ENCODE peak calls at places on chromosomes 16 and 17, in ten cellular contexts. I is CD4-positive, alpha-beta T cell; S is hypothalamus; N is HEK293T; T is COLO829; J is H9; X is dorsolateral prefrontal cortex; U is tibial nerve; G is activated T-helper 9 cell treated with anti-CD3 and anti-CD28 coated beads, Interleukin-2, amount 50 U/mL, for 16 hours; L is NCI-H524. K is an unnamed sample.

GRCh38 chr16:11610121-11610505 is 23.4 kb upstream of the LITAF start:
- DNase-seq in I (no peak), S (no peak), N (no peak), T (peak; percentile 83), J (no peak), X (no peak), U (no peak), G (no peak), L (no peak), K (no peak)

GRCh38 chr16:12508054-12508453 is 295.6 kb downstream of the CPPED1 start:
- DNase-seq in I (no peak), S (no peak), N (no peak), T (no peak), J (no peak), X (no peak), U (no peak), G (no peak), L (no peak), K (no peak)

GRCh38 chr17:45123930-45124796 is 8.2 kb downstream of the PLCD3 start:
- DNase-seq in I (no peak), S (no peak), N (no peak), T (peak; percentile 79), J (peak; percentile 75), X (no peak), U (no peak), G (no peak), L (no peak), K (peak; percentile 68)

GRCh38 chr17:12078791-12079190 is 58.1 kb downstream of the MAP2K4 start:
- DNase-seq in I (no peak), S (no peak), N (no peak), T (no peak), J (no peak), X (no peak), U (no peak), G (no peak), L (no peak), K (peak; percentile 75)

GRCh38 chr17:75047398-75048098 is 523 bp downstream of the KCTD2 start:
- DNase-seq in I (peak; percentile 44), S (no peak), N (no peak), T (no peak), J (no peak), X (peak; percentile 40), U (peak; percentile 9), G (no peak), L (no peak), K (no peak)

GRCh38 chr17:41913798-41914197 is 5.0 kb downstream of the ACLY start:
- DNase-seq in I (no peak), S (no peak), N (no peak), T (no peak), J (no peak), X (no peak), U (no peak), G (no peak), L (no peak), K (no peak)

GRCh38 chr17:32278815-32279214 is 13.2 kb downstream of the RHBDL3 start:
- DNase-seq in I (no peak), S (no peak), N (no peak), T (no peak), J (no peak), X (no peak), U (no peak), G (no peak), L (no peak), K (no peak)

GRCh38 chr17:66545918-66546317 is 243.5 kb downstream of the PRKCA start:
- DNase-seq in I (no peak), S (no peak), N (no peak), T (no peak), J (no peak), X (no peak), U (no peak), G (no peak), L (no peak), K (no peak)

GRCh38 chr16:69465083-69465721 is 40.8 kb downstream of the CYB5B start:
- DNase-seq in I (no peak), S (no peak), N (no peak), T (no peak), J (no peak), X (no peak), U (no peak), G (no peak), L (no peak), K (peak; percentile 83)

GRCh38 chr17:47278561-47278960 is 24.9 kb downstream of the ITGB3 start:
- DNase-seq in I (no peak), S (no peak), N (no peak), T (no peak), J (no peak), X (no peak), U (no peak), G (no peak), L (no peak), K (no peak)

GRCh38 chr16:86566966-86567700 is 504 bp downstream of the FOXC2 start:
- DNase-seq in I (no peak), S (no peak), N (peak; percentile 46), T (no peak), J (peak; percentile 67), X (no peak), U (no peak), G (no peak), L (no peak), K (no peak)